ENCODE peak calls at places on chromosomes 16 and 17, in four cellular contexts. V, E, X and Y are unnamed samples.
A peak's percentile ranks its signal among the peaks of the same experiment; 100 is the strongest.

GRCh38 chr17:17416400-17417360 is 60.1 kb upstream of the MED9 start:
- DNase-seq in V (no peak), E (peak; percentile 83), X (peak; percentile 75), Y (peak; percentile 76)

GRCh38 chr17:40490289-40490853 is 11.1 kb downstream of the TNS4 start:
- DNase-seq in V (peak; percentile 48), E (peak; percentile 69), X (peak; percentile 78), Y (peak; percentile 85)

GRCh38 chr16:4866586-4866985 is 19.3 kb downstream of the UBN1 start:
- DNase-seq in V (no peak), E (no peak), X (no peak), Y (no peak)

GRCh38 chr16:23679274-23679985 is 741 bp downstream of the PLK1 start:
- DNase-seq in V (peak; percentile 50), E (peak; percentile 67), X (peak; percentile 42), Y (peak; percentile 28)

GRCh38 chr16:24738895-24739294 is 9.4 kb downstream of the TNRC6A start:
- DNase-seq in V (no peak), E (no peak), X (no peak), Y (no peak)

GRCh38 chr16:80547145-80547544 is 6.4 kb downstream of the DYNLRB2 start:
- DNase-seq in V (no peak), E (no peak), X (no peak), Y (no peak)

GRCh38 chr17:14168582-14168981 is 68.1 kb downstream of the CDRT15 start:
- DNase-seq in V (no peak), E (no peak), X (no peak), Y (no peak)

GRCh38 chr17:67245073-67245693 is at the start of gene HELZ:
- DNase-seq in V (peak; percentile 87), E (peak; percentile 81), X (peak; percentile 84), Y (peak; percentile 82)

GRCh38 chr16:89574681-89575246 is 794 bp upstream of the CPNE7 start:
- DNase-seq in V (peak; percentile 93), E (peak; percentile 62), X (peak; percentile 73), Y (peak; percentile 72)

GRCh38 chr16:88430524-88431446 is 22.3 kb upstream of the ZFPM1 start:
- DNase-seq in V (no peak), E (peak; percentile 18), X (no peak), Y (peak; percentile 29)

GRCh38 chr16:81189100-81189664 is 49.3 kb upstream of the BCO1 start:
- DNase-seq in V (no peak), E (peak; percentile 45), X (peak; percentile 84), Y (no peak)

GRCh38 chr16:67177743-67178699 is 5.7 kb downstream of the MATCAP1 start:
- DNase-seq in V (peak; percentile 87), E (peak; percentile 52), X (peak; percentile 59), Y (peak; percentile 48)

GRCh38 chr16:68235105-68235881 is 634 bp downstream of the ESRP2 start:
- DNase-seq in V (peak; percentile 55), E (no peak), X (no peak), Y (no peak)

GRCh38 chr17:51076821-51077220 is 43.8 kb downstream of the SPAG9 start:
- DNase-seq in V (no peak), E (no peak), X (no peak), Y (no peak)

GRCh38 chr16:68270353-68270752 is 6.0 kb downstream of the SLC7A6 start:
- DNase-seq in V (no peak), E (no peak), X (no peak), Y (no peak)

GRCh38 chr16:67245674-67246080 is 1.6 kb downstream of the FHOD1 start:
- DNase-seq in V (no peak), E (no peak), X (no peak), Y (no peak)

GRCh38 chr16:4649744-4650442 is 25.3 kb downstream of the MGRN1 start:
- DNase-seq in V (no peak), E (no peak), X (no peak), Y (no peak)

GRCh38 chr16:22195445-22195694 is 10.7 kb upstream of the EEF2K start:
- DNase-seq in V (no peak), E (no peak), X (no peak), Y (no peak)

GRCh38 chr16:22194707-22195444 is 11.2 kb upstream of the EEF2K start:
- DNase-seq in V (no peak), E (no peak), X (no peak), Y (no peak)

GRCh38 chr16:22195695-22196558 is 10.2 kb upstream of the EEF2K start:
- DNase-seq in V (peak; percentile 89), E (peak; percentile 75), X (peak; percentile 94), Y (peak; percentile 91)

GRCh38 chr16:22202261-22202637 is 3.8 kb upstream of the EEF2K start:
- DNase-seq in V (no peak), E (no peak), X (no peak), Y (no peak)

DNA sequence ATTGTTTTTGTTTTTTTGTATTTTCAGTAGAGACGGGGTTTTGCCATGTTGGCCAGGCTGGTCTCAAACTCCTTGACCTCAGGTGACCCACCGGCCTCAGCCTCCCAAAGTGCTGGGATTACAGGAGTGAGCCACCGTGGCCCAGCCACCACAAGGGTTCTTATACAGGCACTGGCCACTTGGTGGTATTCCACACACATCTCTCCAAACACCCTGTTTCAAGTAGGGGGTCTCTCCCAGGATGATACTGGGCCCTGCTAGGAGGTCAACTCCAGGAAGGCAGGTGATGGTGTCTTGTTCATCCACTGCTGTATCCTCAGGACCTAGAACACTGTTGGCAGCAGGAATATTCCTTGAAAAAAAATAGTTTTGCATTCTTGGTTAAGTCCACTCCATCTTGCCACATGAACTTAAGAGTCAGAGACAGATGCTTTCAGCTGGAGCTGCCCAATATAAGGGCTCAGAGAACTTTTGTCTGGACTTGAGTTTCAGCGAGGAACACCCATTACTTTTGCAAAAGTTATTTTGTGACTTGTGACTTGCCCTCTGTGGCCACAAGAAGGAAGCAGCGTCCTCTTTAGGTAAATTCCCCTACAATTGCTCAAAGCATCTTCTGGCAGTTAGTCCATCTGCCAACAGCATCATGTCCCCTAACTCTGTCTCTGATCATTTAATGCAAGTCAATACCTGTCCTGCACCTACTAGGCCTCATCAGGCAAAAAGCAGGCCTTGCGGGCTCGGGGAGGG is 7.4 kb upstream of the EEF2K start:
- DNase-seq in V (no peak), E (peak; percentile 27), X (no peak), Y (no peak)
- TF ChIP-seq CTCF in V (no peak), E (no peak), X (no peak), Y (peak; percentile 6)

GRCh38 chr17:1936766-1937165 is 88.4 kb downstream of the RTN4RL1 start:
- DNase-seq in V (no peak), E (no peak), X (no peak), Y (no peak)
- H3K4me3 ChIP-seq in V (no peak overlapping the region), E (no peak overlapping the region), X (no peak overlapping the region), Y (no peak overlapping the region)

DNA sequence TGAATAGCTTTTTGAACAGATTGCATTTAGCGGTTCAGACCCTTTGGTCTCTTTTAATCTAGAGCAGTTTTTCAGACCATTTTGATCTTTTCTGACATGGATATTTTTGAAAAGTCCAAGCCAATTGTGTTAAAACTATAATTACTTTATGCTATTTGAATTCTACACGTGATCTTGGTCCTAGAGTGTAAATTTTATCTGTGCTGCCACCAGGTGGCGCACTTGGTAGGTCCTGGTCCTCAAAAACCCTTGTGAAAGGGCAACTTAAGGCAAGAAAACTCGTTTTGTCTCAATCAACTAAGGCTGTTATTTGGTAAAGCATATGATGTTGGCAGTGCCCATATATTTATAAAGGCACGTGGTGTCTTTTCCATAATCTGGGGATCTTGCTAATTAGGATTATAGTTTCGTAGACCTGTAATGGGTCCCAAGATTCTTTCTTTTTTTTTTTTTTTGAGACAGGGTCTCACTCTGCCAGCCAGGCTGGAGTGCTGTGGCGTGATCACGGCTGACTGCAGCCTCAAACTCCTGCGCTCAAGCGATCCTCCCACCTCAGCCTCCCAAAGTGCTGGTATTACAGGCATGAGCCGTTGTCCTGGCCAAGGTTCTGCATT is 43.9 kb upstream of the TEX2 start:
- DNase-seq in V (peak; percentile 74), E (peak; percentile 53), X (peak; percentile 88), Y (peak; percentile 66)
- TF ChIP-seq CTCF in V (peak; percentile 97), E (peak; percentile 79), X (peak; percentile 74), Y (peak; percentile 80)

GRCh38 chr17:74161501-74161850 is 42.0 kb upstream of the RPL38 start:
- DNase-seq in V (no peak), E (no peak), X (no peak), Y (no peak)
- H3K4me3 ChIP-seq in V (no peak overlapping the region), E (no peak overlapping the region), X (no peak overlapping the region), Y (no peak overlapping the region)

GRCh38 chr17:19567216-19568015 is 33.8 kb downstream of the SLC47A1 start:
- DNase-seq in V (no peak), E (no peak), X (no peak), Y (no peak)

GRCh38 chr17:19570497-19571151 is 37.0 kb downstream of the SLC47A1 start:
- DNase-seq in V (no peak), E (no peak), X (no peak), Y (no peak)

GRCh38 chr17:19566176-19566575 is 32.5 kb downstream of the SLC47A1 start:
- DNase-seq in V (no peak), E (no peak), X (no peak), Y (no peak)

GRCh38 chr17:19569785-19570496 is 36.3 kb downstream of the SLC47A1 start:
- DNase-seq in V (no peak), E (no peak), X (no peak), Y (no peak)

GRCh38 chr17:19568016-19568350 is 34.3 kb downstream of the SLC47A1 start:
- DNase-seq in V (no peak), E (no peak), X (no peak), Y (no peak)
- TF ChIP-seq CTCF in V (no peak), E (no peak), X (no peak), Y (no peak)

GRCh38 chr17:47999612-48000011 is 28.7 kb downstream of the CDK5RAP3 start:
- DNase-seq in V (no peak), E (peak; percentile 72), X (no peak), Y (no peak)

GRCh38 chr17:47996201-47996600 is 25.3 kb downstream of the CDK5RAP3 start:
- DNase-seq in V (no peak), E (no peak), X (no peak), Y (no peak)

GRCh38 chr17:47998044-47998443 is 27.1 kb downstream of the CDK5RAP3 start:
- DNase-seq in V (no peak), E (no peak), X (no peak), Y (no peak)

GRCh38 chr17:47995241-47995935 is 24.5 kb downstream of the CDK5RAP3 start:
- DNase-seq in V (peak; percentile 86), E (no peak), X (no peak), Y (no peak)

GRCh38 chr17:47997595-47997994 is 26.7 kb downstream of the CDK5RAP3 start:
- DNase-seq in V (no peak), E (no peak), X (no peak), Y (no peak)
- H3K4me3 ChIP-seq in V (no peak overlapping the region), E (no peak overlapping the region), X (no peak overlapping the region), Y (no peak overlapping the region)

DNA sequence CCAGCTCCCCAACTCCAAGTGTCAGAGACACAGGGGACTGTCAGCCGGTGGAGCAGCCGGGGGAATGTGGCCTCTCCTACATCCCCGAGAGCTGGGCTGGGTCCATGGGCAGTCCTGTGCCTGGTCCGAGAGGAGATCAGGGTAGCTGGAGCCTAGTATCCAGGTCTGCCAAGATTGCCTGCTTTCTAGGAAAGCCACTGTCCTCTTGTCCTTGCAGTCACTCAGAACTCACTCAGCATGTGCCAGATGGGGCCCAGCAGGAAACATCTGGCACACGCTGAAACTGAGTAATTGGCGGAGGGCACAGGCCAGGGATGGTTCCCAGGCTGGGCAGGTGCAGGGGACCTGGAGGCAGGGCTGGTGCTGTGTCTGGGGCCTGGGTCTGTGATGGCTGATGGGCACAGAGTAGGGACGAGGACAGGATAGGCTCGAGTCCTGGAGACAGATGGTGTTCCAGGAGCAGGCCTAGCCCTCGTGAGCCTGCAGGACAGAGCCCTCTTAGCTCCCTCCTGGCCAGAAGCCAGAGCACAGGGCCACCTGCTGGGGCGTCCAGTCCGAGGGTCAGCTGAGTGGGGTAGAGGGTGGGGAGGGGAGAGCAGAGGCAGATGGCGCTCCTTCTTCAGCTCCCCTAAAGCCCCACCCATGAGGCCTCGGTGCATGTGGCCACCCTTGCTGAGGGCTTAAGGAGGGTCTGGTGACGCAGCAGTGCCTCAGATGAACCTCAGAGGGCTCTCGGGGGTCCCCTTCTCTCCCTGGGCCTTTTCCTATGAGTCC is 31.1 kb downstream of the ADCY7 start:
- DNase-seq in V (no peak), E (no peak), X (no peak), Y (no peak)
- TF ChIP-seq CTCF in V (no peak), E (no peak), X (no peak), Y (no peak)